ENCODE peak calls at places on chromosome 18, in five cellular contexts. V, Y, F, S and O are unnamed samples.

GRCh38 chr18:38241216-38241615 is 675.6 kb upstream of the CELF4 start:
- DNase-seq in V (no peak), Y (no peak), F (no peak), S (no peak), O (no peak)

GRCh38 chr18:40902436-40902835 is 1052.6 kb upstream of the PIK3C3 start:
- DNase-seq in V (no peak), Y (no peak), F (no peak), S (no peak), O (no peak)

GRCh38 chr18:34492652-34493051 is 217.4 kb upstream of the DTNA start:
- DNase-seq in V (no peak), Y (no peak), F (no peak), S (no peak), O (no peak)

GRCh38 chr18:27223570-27224340 is 38.6 kb upstream of the CHST9 start:
- DNase-seq in V (no peak), Y (no peak), F (no peak), S (no peak), O (no peak)

GRCh38 chr18:79465392-79465991 is 69.8 kb downstream of the NFATC1 start:
- DNase-seq in V (no peak), Y (peak; percentile 84), F (no peak), S (no peak), O (no peak)

GRCh38 chr18:42412896-42413295 is 457.9 kb downstream of the PIK3C3 start:
- DNase-seq in V (no peak), Y (no peak), F (no peak), S (no peak), O (no peak)

GRCh38 chr18:13400636-13401315 is 182.2 kb downstream of the LDLRAD4 start:
- DNase-seq in V (no peak), Y (no peak), F (peak; percentile 44), S (no peak), O (no peak)

GRCh38 chr18:79775441-79776221 is 22.1 kb upstream of the KCNG2 start:
- DNase-seq in V (no peak), Y (no peak), F (no peak), S (no peak), O (no peak)

GRCh38 chr18:32770181-32770650 is 2.6 kb downstream of the KLHL14 start:
- DNase-seq in V (no peak), Y (no peak), F (no peak), S (no peak), O (no peak)

GRCh38 chr18:71442830-71443229 is 1101.3 kb downstream of the CBLN2 start:
- DNase-seq in V (peak; percentile 59), Y (no peak), F (no peak), S (no peak), O (no peak)

GRCh38 chr18:48993586-48993985 is 42.8 kb upstream of the SMAD7 start:
- DNase-seq in V (peak; percentile 56), Y (no peak), F (no peak), S (no peak), O (no peak)

GRCh38 chr18:41244751-41245150 is 710.3 kb upstream of the PIK3C3 start:
- DNase-seq in V (no peak), Y (no peak), F (no peak), S (no peak), O (no peak)

GRCh38 chr18:27715751-27716150 is 461.2 kb downstream of the CDH2 start:
- DNase-seq in V (no peak), Y (no peak), F (no peak), S (no peak), O (no peak)

GRCh38 chr18:59379772-59380530 is 20.9 kb upstream of the LMAN1 start:
- DNase-seq in V (no peak), Y (no peak), F (no peak), S (no peak), O (no peak)

GRCh38 chr18:60962629-60963028 is 370.6 kb upstream of the CDH20 start:
- DNase-seq in V (no peak), Y (no peak), F (no peak), S (no peak), O (no peak)

GRCh38 chr18:59502222-59502898 is 143.3 kb upstream of the LMAN1 start:
- DNase-seq in V (peak; percentile 79), Y (no peak), F (no peak), S (no peak), O (no peak)

GRCh38 chr18:3867768-3868445 is 417.9 kb downstream of the TGIF1 start:
- DNase-seq in V (no peak), Y (no peak), F (no peak), S (no peak), O (no peak)

GRCh38 chr18:63298393-63299015 is 21.1 kb downstream of the BCL2 start:
- DNase-seq in V (no peak), Y (no peak), F (peak; percentile 73), S (no peak), O (no peak)

GRCh38 chr18:63603772-63604171 is 16.6 kb downstream of the SERPINB13 start:
- DNase-seq in V (no peak), Y (no peak), F (no peak), S (no peak), O (no peak)

GRCh38 chr18:72866901-72867701 is 686 bp downstream of the NETO1 start:
- DNase-seq in V (peak; percentile 14), Y (peak; percentile 9), F (no peak), S (no peak), O (no peak)

GRCh38 chr18:59839241-59839640 is 60.6 kb upstream of the PMAIP1 start:
- DNase-seq in V (no peak), Y (no peak), F (no peak), S (no peak), O (no peak)

GRCh38 chr18:27712066-27712465 is 464.9 kb downstream of the CDH2 start:
- DNase-seq in V (no peak), Y (no peak), F (no peak), S (no peak), O (no peak)